ENCODE peak calls at places on chromosomes 4 and X, in nine cellular contexts. K, N, Y, Q, O, Z, B, T and H are unnamed samples.

GRCh38 chrX:41824551-41824950 is 98.8 kb downstream of the CASK start:
- DNase-seq in K (no peak), N (no peak), Y (no peak), Q (no peak), O (no peak), Z (no peak), B (no peak), T (no peak), H (no peak)

GRCh38 chrX:152637649-152638442 is at the start of gene GABRQ:
- DNase-seq in K (no peak), N (peak), Y (no peak), Q (no peak), O (no peak), Z (peak), B (no peak), T (no peak), H (no peak)

GRCh38 chr4:68948044-68948743 is 3.4 kb downstream of the UGT2A3 start:
- DNase-seq in K (no peak), N (no peak), Y (no peak), Q (no peak), O (no peak), Z (no peak), B (no peak), T (no peak), H (no peak)

GRCh38 chr4:177118596-177118995 is 191.1 kb upstream of the NEIL3 start:
- DNase-seq in K (peak), N (no peak), Y (no peak), Q (no peak), O (peak), Z (no peak), B (no peak), T (peak), H (peak)

GRCh38 chr4:156575430-156576073 is 396.0 kb downstream of the PDGFC start:
- DNase-seq in K (no peak), N (peak), Y (no peak), Q (no peak), O (no peak), Z (no peak), B (no peak), T (no peak), H (no peak)

GRCh38 chr4:119005888-119006287 is 117.2 kb downstream of the SYNPO2 start:
- DNase-seq in K (no peak), N (no peak), Y (no peak), Q (no peak), O (no peak), Z (no peak), B (no peak), T (no peak), H (no peak)

GRCh38 chr4:128525939-128526630 is 238.5 kb upstream of the PGRMC2 start:
- DNase-seq in K (no peak), N (no peak), Y (no peak), Q (no peak), O (no peak), Z (no peak), B (no peak), T (no peak), H (no peak)

GRCh38 chrX:30793075-30793766 is 95.8 kb downstream of the TAB3 start:
- DNase-seq in K (peak), N (no peak), Y (no peak), Q (no peak), O (no peak), Z (no peak), B (no peak), T (no peak), H (no peak)

GRCh38 chr4:16827762-16828724 is 70.4 kb downstream of the LDB2 start:
- DNase-seq in K (no peak), N (peak), Y (no peak), Q (no peak), O (no peak), Z (no peak), B (no peak), T (peak), H (peak)

GRCh38 chrX:107731831-107732502 is 43.6 kb downstream of the TSC22D3 start:
- DNase-seq in K (peak), N (peak), Y (peak), Q (no peak), O (no peak), Z (peak), B (no peak), T (peak), H (peak)

GRCh38 chrX:20320461-20321159 is 53.9 kb upstream of the RPS6KA3 start:
- DNase-seq in K (no peak), N (no peak), Y (no peak), Q (peak), O (no peak), Z (peak), B (no peak), T (no peak), H (no peak)

GRCh38 chr4:140736669-140737343 is 19.4 kb downstream of the TBC1D9 start:
- DNase-seq in K (no peak), N (no peak), Y (no peak), Q (no peak), O (no peak), Z (no peak), B (no peak), T (no peak), H (no peak)

GRCh38 chrX:2264179-2265030 is 236.4 kb downstream of the DHRSX start:
- DNase-seq in K (no peak), N (no peak), Y (no peak), Q (no peak), O (no peak), Z (no peak), B (no peak), T (no peak), H (no peak)

GRCh38 chrX:47697171-47697570 is 38.2 kb upstream of the UXT start:
- DNase-seq in K (no peak), N (no peak), Y (no peak), Q (no peak), O (no peak), Z (no peak), B (no peak), T (no peak), H (no peak)

GRCh38 chr4:117971406-117971805 is 62.9 kb upstream of the NDST3 start:
- DNase-seq in K (no peak), N (peak), Y (no peak), Q (no peak), O (no peak), Z (no peak), B (no peak), T (no peak), H (no peak)

GRCh38 chr4:140943887-140944515 is 187.8 kb upstream of the TBC1D9 start:
- DNase-seq in K (no peak), N (no peak), Y (no peak), Q (no peak), O (no peak), Z (no peak), B (no peak), T (no peak), H (no peak)

GRCh38 chrX:41293269-41293668 is 40.7 kb upstream of the DDX3X start:
- DNase-seq in K (no peak), N (peak), Y (no peak), Q (no peak), O (no peak), Z (no peak), B (no peak), T (no peak), H (no peak)

GRCh38 chr4:41957634-41958033 is 22.4 kb downstream of the TMEM33 start:
- DNase-seq in K (no peak), N (peak), Y (no peak), Q (peak), O (no peak), Z (no peak), B (no peak), T (no peak), H (no peak)

GRCh38 chr4:169485084-169485483 is 127.3 kb downstream of the NEK1 start:
- DNase-seq in K (no peak), N (no peak), Y (no peak), Q (no peak), O (no peak), Z (no peak), B (no peak), T (no peak), H (no peak)

GRCh38 chrX:10726647-10727046 is 106.3 kb upstream of the MID1 start:
- DNase-seq in K (no peak), N (no peak), Y (no peak), Q (no peak), O (peak), Z (no peak), B (no peak), T (no peak), H (no peak)

GRCh38 chr4:41212221-41213203 is 1.8 kb downstream of the APBB2 start:
- DNase-seq in K (peak), N (peak), Y (peak), Q (no peak), O (no peak), Z (no peak), B (no peak), T (peak), H (no peak)

GRCh38 chr4:18798123-18798522 is 776.6 kb upstream of the LCORL start:
- DNase-seq in K (no peak), N (no peak), Y (no peak), Q (no peak), O (no peak), Z (no peak), B (no peak), T (no peak), H (no peak)

GRCh38 chr4:89336818-89337395 is 29.3 kb upstream of the GPRIN3 start:
- DNase-seq in K (no peak), N (no peak), Y (no peak), Q (no peak), O (no peak), Z (no peak), B (no peak), T (no peak), H (no peak)

GRCh38 chrX:109839694-109840358 is 106.8 kb upstream of the ACSL4 start:
- DNase-seq in K (peak), N (peak), Y (no peak), Q (no peak), O (no peak), Z (no peak), B (no peak), T (no peak), H (no peak)

GRCh38 chrX:40065291-40066046 is 32.3 kb downstream of the BCOR start:
- DNase-seq in K (no peak), N (no peak), Y (no peak), Q (no peak), O (no peak), Z (no peak), B (no peak), T (no peak), H (no peak)

GRCh38 chr4:150173854-150174398 is 95.7 kb downstream of the DCLK2 start:
- DNase-seq in K (no peak), N (no peak), Y (no peak), Q (no peak), O (no peak), Z (no peak), B (no peak), T (no peak), H (no peak)

GRCh38 chr4:62881901-62882300 is 1527.3 kb downstream of the TECRL start:
- DNase-seq in K (no peak), N (no peak), Y (no peak), Q (no peak), O (no peak), Z (no peak), B (no peak), T (no peak), H (no peak)

GRCh38 chr4:48252313-48252712 is 17.3 kb downstream of the TEC start:
- DNase-seq in K (no peak), N (no peak), Y (no peak), Q (no peak), O (no peak), Z (no peak), B (no peak), T (no peak), H (no peak)

GRCh38 chr4:53005808-53006207 is 143.7 kb downstream of the RASL11B start:
- DNase-seq in K (no peak), N (no peak), Y (no peak), Q (no peak), O (no peak), Z (no peak), B (no peak), T (no peak), H (no peak)

GRCh38 chrX:151724563-151725337 is 8.9 kb downstream of the FATE1 start:
- DNase-seq in K (no peak), N (no peak), Y (no peak), Q (no peak), O (no peak), Z (no peak), B (no peak), T (no peak), H (no peak)

GRCh38 chr4:825063-825968 is 613 bp downstream of the CPLX1 start:
- DNase-seq in K (peak), N (peak), Y (no peak), Q (peak), O (no peak), Z (peak), B (no peak), T (no peak), H (peak)

GRCh38 chr4:21209854-21210253 is 509.6 kb downstream of the PACRGL start:
- DNase-seq in K (no peak), N (no peak), Y (no peak), Q (no peak), O (no peak), Z (no peak), B (no peak), T (no peak), H (no peak)

GRCh38 chr4:22487333-22487732 is 28.5 kb downstream of the ADGRA3 start:
- DNase-seq in K (no peak), N (no peak), Y (no peak), Q (no peak), O (no peak), Z (no peak), B (no peak), T (no peak), H (no peak)

GRCh38 chrX:109740076-109740809 is 7.2 kb upstream of the ACSL4 start:
- DNase-seq in K (no peak), N (no peak), Y (no peak), Q (no peak), O (no peak), Z (no peak), B (no peak), T (peak), H (no peak)

GRCh38 chrX:41452972-41453371 is 5.8 kb downstream of the NYX start:
- DNase-seq in K (no peak), N (no peak), Y (no peak), Q (no peak), O (no peak), Z (no peak), B (no peak), T (no peak), H (no peak)

GRCh38 chr4:24888475-24888874 is 24.4 kb downstream of the CCDC149 start:
- DNase-seq in K (no peak), N (no peak), Y (no peak), Q (no peak), O (no peak), Z (no peak), B (no peak), T (no peak), H (no peak)
- H3K4me3 ChIP-seq in K (no peak), N (no peak), Y (no peak), Q (no peak), O (no peak), Z (no peak), B (no peak), T (no peak), H (no peak)

DNA sequence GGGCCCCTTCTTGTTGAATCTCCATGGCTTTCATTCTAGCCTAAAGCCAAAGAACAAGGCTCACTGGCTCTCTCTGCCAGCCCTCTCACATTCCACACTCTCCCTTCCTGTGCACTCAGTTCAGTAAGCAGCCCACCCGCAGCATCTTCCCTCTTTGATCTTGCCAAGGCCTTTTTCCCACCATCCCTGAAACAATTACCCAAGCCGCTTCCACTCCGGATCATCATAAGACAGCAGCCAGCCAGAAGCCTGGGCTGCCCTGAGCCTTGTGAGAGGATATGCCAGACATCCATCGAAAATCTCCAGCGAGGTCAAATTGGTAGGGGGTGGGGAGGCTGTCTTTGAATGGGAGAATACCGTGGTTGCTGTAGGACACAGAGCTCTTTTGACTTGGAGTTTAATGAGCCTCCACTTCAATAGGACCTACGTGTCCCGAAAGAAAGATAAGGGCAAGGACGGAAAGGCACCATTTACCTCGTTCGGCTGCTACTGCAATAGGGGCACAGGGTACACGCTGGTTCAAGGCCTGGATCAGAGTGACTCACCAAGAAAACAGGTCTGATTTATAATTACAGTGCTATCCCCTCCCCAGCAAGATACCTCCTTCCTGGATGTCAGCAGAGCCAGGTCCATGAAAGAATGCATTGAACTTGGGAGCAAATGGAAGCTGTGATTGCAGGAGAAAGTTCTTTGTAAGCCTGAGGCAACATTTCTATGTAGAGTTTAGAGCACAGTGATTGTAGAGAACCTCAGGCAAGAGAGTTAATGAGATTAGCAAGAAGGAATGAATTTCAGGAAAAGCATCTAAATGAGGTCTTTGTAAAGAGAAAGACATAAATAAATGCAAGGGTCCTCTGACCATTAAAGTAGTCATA is 39.5 kb downstream of the AMOT start:
- DNase-seq in K (no peak), N (peak), Y (no peak), Q (no peak), O (no peak), Z (no peak), B (no peak), T (no peak), H (no peak)
- H3K27ac ChIP-seq in K (no peak), N (no peak), Y (no peak), Q (no peak), O (no peak), Z (no peak), B (no peak), T (no peak), H (no peak)

DNA sequence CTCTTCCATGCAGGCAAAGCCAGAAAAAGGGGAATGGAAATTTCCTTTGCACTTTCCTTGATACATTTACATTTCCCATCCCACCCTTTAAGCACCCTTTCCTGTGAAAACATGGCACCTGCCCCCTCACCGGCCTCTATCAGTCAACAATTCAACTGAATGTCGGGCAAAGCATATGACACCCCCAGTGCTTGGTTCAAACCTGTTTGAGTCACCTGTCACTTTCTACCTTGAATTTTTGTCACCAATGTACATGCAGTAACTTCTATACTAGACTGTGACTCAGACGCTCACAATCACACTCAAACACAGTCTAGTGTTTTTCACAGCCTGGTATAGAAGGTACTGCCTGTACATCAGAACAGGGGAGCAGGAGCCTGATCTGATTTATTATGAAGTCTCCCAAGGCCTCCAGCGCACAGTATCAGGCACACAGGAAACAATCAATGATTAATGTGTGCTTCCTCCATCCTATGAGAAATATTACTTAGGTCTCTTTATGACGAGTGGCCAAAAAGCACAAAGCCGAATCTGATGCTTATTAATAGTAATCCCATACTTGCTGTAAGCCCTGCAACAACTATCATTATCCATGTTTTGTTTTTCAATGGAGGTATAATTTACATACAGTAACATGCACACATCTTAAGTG is 49.2 kb upstream of the FAM9C start:
- DNase-seq in K (no peak), N (no peak), Y (no peak), Q (no peak), O (no peak), Z (no peak), B (no peak), T (no peak), H (no peak)
- H3K4me3 ChIP-seq in K (no peak), N (no peak), Y (no peak), Q (peak), O (no peak), Z (no peak), B (no peak), T (no peak), H (no peak)

DNA sequence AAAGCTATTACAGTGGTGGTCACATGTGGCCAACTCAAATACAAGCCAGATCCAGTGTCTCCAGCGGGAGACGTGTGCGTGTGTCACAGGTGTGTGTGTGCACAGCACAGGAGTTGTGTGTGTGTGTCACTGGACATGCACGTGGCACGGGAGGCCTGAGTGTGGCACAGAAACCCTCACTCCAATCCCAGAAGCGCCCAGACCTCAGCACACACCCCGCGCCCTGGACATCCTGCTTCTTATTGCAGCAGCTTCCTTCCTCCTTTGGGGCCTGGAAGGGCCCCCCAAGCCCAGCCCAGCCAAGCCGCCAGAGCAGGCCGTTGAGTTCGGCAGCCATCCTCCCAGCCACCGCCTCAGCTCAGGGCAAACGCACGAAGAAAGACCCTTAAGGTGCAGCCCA is 37.9 kb downstream of the ACOX3 start:
- DNase-seq in K (no peak), N (no peak), Y (no peak), Q (no peak), O (no peak), Z (peak), B (no peak), T (no peak), H (peak)
- H3K27ac ChIP-seq in K (peak), N (no peak), Y (no peak), Q (no peak), O (no peak), Z (peak), B (no peak), T (no peak), H (peak)

GRCh38 chr4:4269326-4269725 is 20.6 kb downstream of the LYAR start:
- DNase-seq in K (no peak), N (no peak), Y (no peak), Q (peak), O (no peak), Z (no peak), B (peak), T (no peak), H (no peak)
- H3K4me3 ChIP-seq in K (no peak), N (no peak), Y (no peak), Q (peak), O (no peak), Z (no peak), B (no peak), T (no peak), H (no peak)

GRCh38 chr4:182206916-182207315 is 36.3 kb upstream of the TENM3 start:
- DNase-seq in K (no peak), N (peak), Y (no peak), Q (no peak), O (no peak), Z (no peak), B (no peak), T (no peak), H (no peak)

GRCh38 chr4:182208651-182209050 is 34.6 kb upstream of the TENM3 start:
- DNase-seq in K (no peak), N (no peak), Y (no peak), Q (no peak), O (no peak), Z (no peak), B (no peak), T (no peak), H (no peak)

GRCh38 chr4:182206266-182206665 is 36.9 kb upstream of the TENM3 start:
- DNase-seq in K (no peak), N (peak), Y (no peak), Q (no peak), O (no peak), Z (no peak), B (no peak), T (no peak), H (no peak)

GRCh38 chr4:182205293-182205692 is 37.9 kb upstream of the TENM3 start:
- DNase-seq in K (no peak), N (no peak), Y (no peak), Q (no peak), O (no peak), Z (no peak), B (no peak), T (no peak), H (no peak)

GRCh38 chr4:182207806-182208483 is 35.3 kb upstream of the TENM3 start:
- DNase-seq in K (no peak), N (no peak), Y (no peak), Q (no peak), O (peak), Z (no peak), B (no peak), T (no peak), H (no peak)
- H3K27ac ChIP-seq in K (peak), N (peak), Y (no peak), Q (no peak), O (peak), Z (no peak), B (no peak), T (no peak), H (no peak)

GRCh38 chr4:14856927-14857220 is 145.4 kb upstream of the CPEB2 start:
- DNase-seq in K (no peak), N (no peak), Y (no peak), Q (no peak), O (no peak), Z (no peak), B (no peak), T (no peak), H (no peak)
- H3K4me3 ChIP-seq in K (no peak), N (no peak), Y (no peak), Q (no peak), O (no peak), Z (no peak), B (no peak), T (no peak), H (no peak)